ENCODE peak calls at places on chromosomes 16 and 17, in four cellular contexts. F, R, G and J are unnamed samples.

GRCh38 chr16:81940781-81941560 is 70.3 kb downstream of the SDR42E1 start:
- DNase-seq in F (peak; percentile 63), R (peak; percentile 2), G (peak; percentile 67), J (peak; percentile 40)

GRCh38 chr16:57680842-57681241 is 12.7 kb downstream of the ADGRG3 start:
- DNase-seq in F (no peak), R (no peak), G (no peak), J (peak; percentile 31)

GRCh38 chr17:79410681-79411080 is 200.2 kb downstream of the RBFOX3 start:
- DNase-seq in F (no peak), R (no peak), G (no peak), J (no peak)

GRCh38 chr17:38579934-38580333 is 25.8 kb downstream of the SRCIN1 start:
- DNase-seq in F (no peak), R (no peak), G (peak; percentile 45), J (peak; percentile 53)

GRCh38 chr16:13969711-13970110 is 49.8 kb downstream of the ERCC4 start:
- DNase-seq in F (no peak), R (no peak), G (no peak), J (no peak)

GRCh38 chr16:22070361-22071351 is 21.7 kb upstream of the VWA3A start:
- DNase-seq in F (peak; percentile 55), R (no peak), G (peak; percentile 58), J (no peak)

GRCh38 chr17:64024215-64024654 is 3.8 kb upstream of the ICAM2 start:
- DNase-seq in F (no peak), R (no peak), G (peak; percentile 35), J (no peak)

GRCh38 chr17:50668025-50668837 is 33.5 kb downstream of the ABCC3 start:
- DNase-seq in F (peak; percentile 31), R (no peak), G (no peak), J (no peak)

GRCh38 chr17:46044286-46044928 is 45.4 kb downstream of the STH start:
- DNase-seq in F (peak; percentile 90), R (peak; percentile 82), G (peak; percentile 80), J (peak; percentile 81)

GRCh38 chr16:70746708-70747424 is 54.1 kb downstream of the VAC14 start:
- DNase-seq in F (peak; percentile 90), R (peak; percentile 82), G (peak; percentile 95), J (peak; percentile 94)

GRCh38 chr17:27299384-27300049 is 5.6 kb downstream of the WSB1 start:
- DNase-seq in F (no peak), R (no peak), G (no peak), J (no peak)

GRCh38 chr17:27473748-27474609 is 17.7 kb downstream of the KSR1 start:
- DNase-seq in F (no peak), R (no peak), G (no peak), J (no peak)

GRCh38 chr17:77527394-77527793 is 386.6 kb downstream of the SEC14L1 start:
- DNase-seq in F (no peak), R (no peak), G (no peak), J (no peak)

GRCh38 chr17:78435330-78436005 is 57.0 kb downstream of the PGS1 start:
- DNase-seq in F (no peak), R (no peak), G (no peak), J (no peak)

GRCh38 chr16:66996983-66997358 is 8.6 kb downstream of the CES4A start:
- DNase-seq in F (no peak), R (no peak), G (no peak), J (no peak)

GRCh38 chr16:85369741-85370528 is 243.2 kb upstream of the GSE1 start:
- DNase-seq in F (no peak), R (no peak), G (peak; percentile 37), J (peak; percentile 64)

GRCh38 chr17:6592193-6592592 is 35.8 kb upstream of the PITPNM3 start:
- DNase-seq in F (peak; percentile 41), R (no peak), G (peak; percentile 66), J (no peak)

GRCh38 chr16:10870137-10870776 is 6.7 kb upstream of the CIITA start:
- DNase-seq in F (no peak), R (no peak), G (no peak), J (no peak)

GRCh38 chr16:10868089-10868488 is 8.9 kb upstream of the CIITA start:
- DNase-seq in F (no peak), R (no peak), G (no peak), J (no peak)

GRCh38 chr16:10868562-10869469 is 8.2 kb upstream of the CIITA start:
- DNase-seq in F (no peak), R (no peak), G (no peak), J (no peak)

GRCh38 chr16:10866196-10866976 is 10.6 kb upstream of the CIITA start:
- DNase-seq in F (peak; percentile 5), R (no peak), G (no peak), J (no peak)

DNA sequence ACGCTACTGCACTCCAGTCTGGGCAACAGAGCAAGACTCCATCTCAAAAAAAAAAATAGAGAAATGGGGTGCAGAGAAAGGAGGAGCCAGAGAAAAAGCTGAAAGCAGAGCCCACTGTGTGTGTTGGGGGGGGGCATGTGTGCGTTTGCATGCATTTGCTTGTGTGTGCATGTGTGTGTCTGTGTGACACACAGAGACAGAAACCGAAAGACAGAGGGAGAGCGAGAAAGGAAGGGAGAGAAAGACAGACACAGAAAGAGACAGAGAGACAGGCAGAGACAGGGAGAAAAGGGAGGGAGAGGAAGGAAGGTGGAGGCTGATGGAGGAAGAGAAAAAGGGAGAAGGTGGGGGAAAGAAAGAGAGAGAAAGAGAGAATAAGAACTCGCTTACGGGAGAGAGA is 9.8 kb upstream of the CIITA start:
- DNase-seq in F (no peak), R (no peak), G (no peak), J (no peak)
- H3K4me3 ChIP-seq in F (no peak overlapping the region), R (no peak overlapping the region), G (no peak overlapping the region), J (no peak overlapping the region)

DNA sequence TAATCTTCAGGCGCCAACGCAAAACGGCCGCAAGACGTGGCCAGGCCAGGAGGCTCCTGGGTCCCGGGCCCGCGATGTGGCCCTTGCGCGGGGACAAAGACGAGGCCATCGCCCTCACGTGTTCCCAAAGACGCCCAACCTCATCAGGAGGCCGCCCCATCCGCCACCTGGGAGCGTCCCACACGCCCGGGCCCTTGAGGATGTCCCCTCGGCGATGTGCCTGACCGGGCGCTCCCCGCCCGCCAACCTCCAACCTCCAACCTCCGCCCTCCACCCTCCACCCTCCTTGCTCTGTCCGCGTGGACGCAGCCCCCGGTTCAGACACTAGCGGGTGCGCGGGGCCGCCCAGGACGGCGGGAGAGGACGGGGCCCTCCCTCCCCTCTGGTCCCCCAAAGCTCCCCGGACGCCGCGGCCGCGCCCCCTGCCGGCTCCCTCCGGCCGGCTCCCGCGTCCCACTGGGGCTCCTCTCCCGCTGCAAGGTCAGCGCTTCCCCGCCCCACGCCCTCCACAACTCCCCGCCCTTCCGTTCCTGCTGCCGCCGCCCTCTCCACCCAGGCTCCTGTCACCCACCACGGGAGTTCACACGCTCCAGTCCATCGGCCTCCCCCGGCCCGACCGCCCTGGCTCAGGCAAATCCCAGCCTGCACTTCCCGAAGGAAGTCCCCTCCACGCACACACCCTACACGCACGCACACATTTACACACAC is 250.8 kb upstream of the RPL38 start:
- DNase-seq in F (no peak), R (no peak), G (no peak), J (no peak)
- TF ChIP-seq CTCF in F (no peak), R (no peak), G (peak; percentile 33), J (no peak)

GRCh38 chr17:40099627-40100418 is 566 bp downstream of the NR1D1 start:
- DNase-seq in F (no peak), R (no peak), G (no peak), J (no peak)

GRCh38 chr17:40098846-40099626 is 1.4 kb downstream of the NR1D1 start:
- DNase-seq in F (peak; percentile 98), R (peak; percentile 98), G (peak; percentile 95), J (peak; percentile 100)

GRCh38 chr17:40100419-40100668 is at the start of gene NR1D1:
- DNase-seq in F (no peak), R (no peak), G (no peak), J (no peak)

GRCh38 chr17:40101367-40102210 is 1.2 kb upstream of the NR1D1 start:
- DNase-seq in F (no peak), R (no peak), G (no peak), J (no peak)

GRCh38 chr17:40100669-40101366 is 429 bp upstream of the NR1D1 start:
- DNase-seq in F (peak; percentile 98), R (peak; percentile 96), G (peak; percentile 96), J (peak; percentile 100)
- H3K4me3 ChIP-seq in F (peak overlapping the region; percentile 78), R (peak overlapping the region; percentile 76), G (peak overlapping the region; percentile 95), J (peak overlapping the region; percentile 100)

GRCh38 chr16:4802659-4803287 is 340 bp upstream of the ROGDI start:
- DNase-seq in F (peak; percentile 92), R (peak; percentile 79), G (peak; percentile 80), J (peak; percentile 89)
- TF ChIP-seq CTCF in F (no peak), R (no peak), G (no peak), J (no peak)

DNA sequence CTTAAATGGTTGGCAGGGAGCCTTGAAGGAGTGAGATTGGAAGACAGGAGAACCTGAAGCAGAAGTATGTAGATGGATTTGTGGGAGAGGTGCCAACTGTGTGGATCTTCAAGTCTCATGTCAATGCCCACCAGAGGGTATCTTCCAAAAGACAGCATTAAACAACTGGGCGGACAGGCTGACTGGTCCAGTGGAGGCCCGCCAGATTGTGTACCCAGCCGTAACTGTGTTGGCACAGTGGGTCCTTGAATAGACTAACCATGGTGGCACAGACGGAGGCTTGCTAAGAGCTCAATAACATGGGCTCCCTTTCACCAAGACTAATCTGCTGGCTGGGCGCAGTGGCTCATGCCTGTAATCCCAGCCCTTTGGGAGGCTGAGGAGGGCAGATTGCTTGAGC is 24.2 kb upstream of the RBBP6 start:
- DNase-seq in F (no peak), R (no peak), G (no peak), J (no peak)
- H3K4me3 ChIP-seq in F (no peak overlapping the region), R (no peak overlapping the region), G (no peak overlapping the region), J (no peak overlapping the region)